ENCODE peak calls at places on chromosomes 3 and 15, in five cellular contexts. T is vagina, B is progenitor cell of endocrine pancreas, L is gastrocnemius medialis, P is psoas muscle. J is an unnamed sample.
A peak's percentile ranks its signal among the peaks of the same experiment; 100 is the strongest.

GRCh38 chr3:158768881-158769518 is 32.9 kb upstream of the MFSD1 start:
- DNase-seq in T (no peak), B (no peak), L (peak; percentile 18), P (no peak), J (peak; percentile 89)

GRCh38 chr3:126125341-126125740 is 41.4 kb upstream of the SLC41A3 start:
- DNase-seq in T (peak; percentile 60), B (no peak), L (peak; percentile 0), P (no peak), J (no peak)

GRCh38 chr3:128232421-128233180 is 79.3 kb downstream of the EEFSEC start:
- DNase-seq in T (peak; percentile 78), B (no peak), L (no peak), P (no peak), J (no peak)

GRCh38 chr3:98770261-98771039 is 7.3 kb downstream of the ST3GAL6 start:
- DNase-seq in T (no peak), B (no peak), L (peak; percentile 47), P (no peak), J (no peak)

GRCh38 chr3:161852744-161853143 is 356.1 kb downstream of the OTOL1 start:
- DNase-seq in T (no peak), B (no peak), L (no peak), P (no peak), J (no peak)

GRCh38 chr3:20837676-20838302 is 651.8 kb upstream of the SGO1 start:
- DNase-seq in T (no peak), B (no peak), L (no peak), P (no peak), J (no peak)

GRCh38 chr15:57537072-57537471 is 54.6 kb upstream of the MYZAP start:
- DNase-seq in T (no peak), B (no peak), L (no peak), P (no peak), J (peak; percentile 76)

GRCh38 chr3:8637348-8637747 is 7.2 kb downstream of the SSUH2 start:
- DNase-seq in T (no peak), B (no peak), L (no peak), P (no peak), J (no peak)

GRCh38 chr3:144429719-144430121 is 458.1 kb downstream of the DIPK2A start:
- DNase-seq in T (no peak), B (no peak), L (no peak), P (no peak), J (peak; percentile 4)

GRCh38 chr3:70312336-70312735 is at the start of gene MDFIC2:
- DNase-seq in T (no peak), B (no peak), L (no peak), P (no peak), J (no peak)

GRCh38 chr3:11509175-11510000 is 134.3 kb downstream of the VGLL4 start:
- DNase-seq in T (no peak), B (no peak), L (peak; percentile 32), P (peak; percentile 65), J (peak; percentile 81)

GRCh38 chr15:67126551-67127333 is 61.3 kb downstream of the SMAD3 start:
- DNase-seq in T (no peak), B (no peak), L (no peak), P (no peak), J (no peak)

GRCh38 chr3:5733995-5734394 is 546.5 kb downstream of the EDEM1 start:
- DNase-seq in T (no peak), B (no peak), L (no peak), P (no peak), J (no peak)

GRCh38 chr3:150249776-150250175 is 158.3 kb upstream of the TSC22D2 start:
- DNase-seq in T (no peak), B (no peak), L (no peak), P (no peak), J (no peak)

DNA sequence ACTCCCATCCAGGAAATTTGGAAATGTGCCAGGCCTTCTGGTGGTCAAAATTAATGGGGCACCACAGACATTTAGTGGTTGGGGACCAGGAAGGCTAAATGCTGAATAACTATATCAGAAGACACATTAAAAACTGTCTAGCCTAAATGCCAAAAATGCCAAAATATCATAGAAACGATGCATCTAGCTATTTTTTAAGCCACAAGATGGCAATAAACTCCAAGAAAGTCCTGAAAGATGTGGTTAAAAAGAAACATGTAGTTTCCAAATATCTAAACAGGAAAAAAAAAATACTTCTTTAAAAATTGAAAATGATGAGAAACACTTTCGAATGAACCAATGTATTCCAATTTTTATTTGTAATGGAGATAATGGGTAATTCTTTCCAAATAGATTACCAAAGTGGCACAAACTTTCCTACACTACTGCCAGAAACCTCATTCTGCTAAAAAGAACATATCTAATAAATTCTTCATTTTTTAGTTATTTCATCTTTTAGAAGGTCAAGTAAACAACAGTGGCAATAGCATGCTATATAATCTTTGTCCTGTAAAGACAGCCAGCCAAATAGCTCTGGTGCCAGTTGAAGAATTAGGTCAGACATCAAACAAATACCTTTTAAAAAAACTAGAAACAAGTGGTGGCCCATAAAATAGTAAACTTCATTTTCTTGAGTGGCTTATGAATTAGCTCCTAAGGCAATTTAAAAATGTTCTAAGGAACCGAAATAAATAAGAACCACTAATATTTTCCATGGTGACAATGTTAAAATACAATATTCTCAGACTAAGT is 19.7 kb downstream of the CCDC14 start:
- DNase-seq in T (no peak), B (no peak), L (no peak), P (no peak), J (no peak)
- TF ChIP-seq CTCF in T (no peak), B (no peak), L (peak; percentile 17), P (no peak), J (peak; percentile 36)

GRCh38 chr3:43748179-43748578 is 57.4 kb downstream of the ABHD5 start:
- DNase-seq in T (no peak), B (no peak), L (no peak), P (no peak), J (no peak)

GRCh38 chr3:43738305-43738704 is 47.6 kb downstream of the ABHD5 start:
- DNase-seq in T (no peak), B (no peak), L (no peak), P (no peak), J (no peak)

GRCh38 chr3:43737001-43737440 is 46.3 kb downstream of the ABHD5 start:
- DNase-seq in T (no peak), B (no peak), L (no peak), P (no peak), J (no peak)

GRCh38 chr3:43747641-43748040 is 56.9 kb downstream of the ABHD5 start:
- DNase-seq in T (no peak), B (no peak), L (no peak), P (no peak), J (no peak)

GRCh38 chr3:43742935-43743334 is 52.2 kb downstream of the ABHD5 start:
- DNase-seq in T (no peak), B (no peak), L (no peak), P (no peak), J (no peak)
- TF ChIP-seq CTCF in T (no peak), B (peak; percentile 20), L (no peak), P (no peak), J (peak; percentile 15)

GRCh38 chr3:24069045-24069444 is 124.0 kb downstream of the NR1D2 start:
- DNase-seq in T (no peak), B (no peak), L (no peak), P (no peak), J (no peak)
- TF ChIP-seq CTCF in T (no peak), B (peak; percentile 43), L (peak; percentile 30), P (peak; percentile 58), J (no peak)

GRCh38 chr3:31695280-31696008 is 162.7 kb downstream of the STT3B start:
- DNase-seq in T (no peak), B (no peak), L (no peak), P (no peak), J (no peak)

GRCh38 chr3:31696009-31696297 is 163.2 kb downstream of the STT3B start:
- DNase-seq in T (no peak), B (no peak), L (no peak), P (no peak), J (no peak)

GRCh38 chr3:31696815-31697548 is 164.3 kb downstream of the STT3B start:
- DNase-seq in T (no peak), B (no peak), L (no peak), P (no peak), J (no peak)

GRCh38 chr3:31701286-31701685 is 168.6 kb downstream of the STT3B start:
- DNase-seq in T (no peak), B (no peak), L (no peak), P (no peak), J (no peak)

GRCh38 chr3:31699309-31699953 is 166.7 kb downstream of the STT3B start:
- DNase-seq in T (no peak), B (no peak), L (no peak), P (no peak), J (no peak)
- TF ChIP-seq CTCF in T (no peak), B (no peak), L (peak; percentile 18), P (peak; percentile 9), J (no peak)